ENCODE peak calls at places on chromosomes 11 and 22, in six cellular contexts. V is cardiac muscle cell; M is H9; T is CD4-positive, alpha-beta T cell; K is fibroblast of lung; E is tibial artery. B is an unnamed sample.

GRCh38 chr11:85182437-85183109 is 444.6 kb downstream of the DLG2 start:
- DNase-seq in E (no peak), V (no peak), K (peak; percentile 20), M (peak; percentile 45), T (no peak), B (no peak)

GRCh38 chr11:72618801-72619200 is 55.4 kb downstream of the PDE2A start:
- DNase-seq in V (peak; percentile 55), M (no peak), T (no peak), E (no peak), K (peak; percentile 12), B (no peak)

GRCh38 chr11:112227002-112227401 is 774 bp downstream of the PTS start:
- DNase-seq in V (peak; percentile 42), K (peak; percentile 47), T (no peak), E (no peak), M (no peak), B (no peak)

GRCh38 chr11:114358711-114359110 is 41.6 kb downstream of the C11orf71 start:
- DNase-seq in V (peak; percentile 18), M (no peak), E (no peak), T (no peak), K (no peak), B (no peak)

GRCh38 chr11:123323482-123324056 is 106.5 kb upstream of the GRAMD1B start:
- DNase-seq in M (no peak), K (no peak), V (no peak), E (no peak), T (no peak), B (no peak)

GRCh38 chr11:130390071-130390758 is 38.2 kb downstream of the ADAMTS8 start:
- DNase-seq in M (no peak), K (peak; percentile 88), V (peak; percentile 74), E (no peak), T (no peak), B (no peak)

GRCh38 chr11:56961609-56962008 is 27.1 kb upstream of the OR5AK2 start:
- DNase-seq in T (no peak), E (no peak), M (no peak), K (no peak), V (no peak), B (no peak)

GRCh38 chr11:12003329-12003728 is 5.1 kb downstream of the DKK3 start:
- DNase-seq in K (no peak), T (no peak), E (no peak), V (no peak), M (no peak), B (no peak)

GRCh38 chr11:65496304-65497140 is 2.3 kb upstream of the MALAT1 start:
- DNase-seq in K (peak; percentile 47), V (peak; percentile 77), T (no peak), E (peak; percentile 29), M (no peak), B (peak; percentile 51)

GRCh38 chr11:1760351-1761109 is 3.2 kb downstream of the CTSD start:
- DNase-seq in K (peak; percentile 62), E (peak; percentile 87), T (no peak), V (peak; percentile 70), M (no peak), B (peak; percentile 90)

GRCh38 chr11:87739766-87740165 is 435.5 kb downstream of the RAB38 start:
- DNase-seq in T (no peak), V (no peak), M (no peak), E (no peak), K (no peak), B (no peak)

GRCh38 chr22:19520007-19520406 is 4.2 kb downstream of the CLDN5 start:
- DNase-seq in V (no peak), E (no peak), M (no peak), K (no peak), T (no peak), B (no peak)

GRCh38 chr22:47304191-47304831 is 541.9 kb downstream of the TBC1D22A start:
- DNase-seq in E (no peak), V (no peak), K (no peak), T (no peak), M (no peak), B (no peak)
- H3K9me3 ChIP-seq in E (no peaks in the 10 kb centered on the region), V (no peaks in the 10 kb centered on the region), K (no peaks in the 10 kb centered on the region), T (no peaks in the 10 kb centered on the region), M (peaks cover 97% of the 10 kb centered on the region), B (no peaks in the 10 kb centered on the region)

DNA sequence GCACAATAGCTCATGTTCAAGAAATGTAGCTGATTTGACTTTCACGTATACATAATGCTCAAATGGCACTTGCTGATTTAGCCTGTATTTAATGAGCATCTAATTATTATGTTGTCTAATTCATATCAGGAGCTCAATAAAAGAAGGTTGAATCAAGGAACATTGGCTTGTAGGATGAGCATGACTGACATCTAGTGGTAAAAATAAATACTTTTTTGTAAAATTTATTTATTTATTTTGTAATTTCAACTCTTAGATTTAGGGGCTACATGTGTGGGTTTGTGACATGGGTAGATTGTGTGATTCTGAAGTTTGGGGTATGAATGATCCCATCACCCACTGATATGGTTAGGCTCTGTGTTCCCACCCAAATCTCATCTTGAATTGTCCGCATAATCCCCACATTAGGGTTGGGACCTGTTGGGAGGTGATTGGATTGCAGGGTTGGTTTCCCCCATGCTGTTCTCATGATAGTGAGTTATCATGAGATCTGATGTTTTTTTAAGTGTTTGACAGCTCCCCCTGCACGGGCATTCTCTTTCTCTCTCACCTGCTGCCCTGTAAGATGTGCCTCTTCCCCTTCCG is 1.7 kb upstream of the OR52E5 start:
- DNase-seq in K (peak; percentile 16), T (no peak), M (no peak), E (no peak), V (peak; percentile 15), B (no peak)
- TF ChIP-seq CTCF in K (peak; percentile 31), T (peak; percentile 48), M (peak; percentile 71), E (no peak), V (peak; percentile 39), B (peak; percentile 56)

GRCh38 chr11:70863186-70863585 is 389.2 kb downstream of the SHANK2 start:
- DNase-seq in M (no peak), V (no peak), T (no peak), K (no peak), E (no peak), B (no peak)
- H3K9me3 ChIP-seq in M (no peaks in the 10 kb centered on the region), V (no peaks in the 10 kb centered on the region), T (no peaks in the 10 kb centered on the region), K (no peaks in the 10 kb centered on the region), E (no peaks in the 10 kb centered on the region), B (no peaks in the 10 kb centered on the region)

GRCh38 chr11:100445231-100445735 is 241.8 kb upstream of the ARHGAP42 start:
- DNase-seq in V (peak; percentile 8), E (no peak), M (no peak), K (no peak), T (no peak), B (peak; percentile 65)
- TF ChIP-seq CTCF in V (no peak), E (no peak), M (peak; percentile 40), K (no peak), T (no peak), B (peak; percentile 22)

GRCh38 chr11:90788956-90789355 is 566.1 kb upstream of the CHORDC1 start:
- DNase-seq in V (no peak), M (no peak), E (no peak), K (no peak), T (no peak), B (no peak)
- H3K9me3 ChIP-seq in V (no peaks in the 10 kb centered on the region), M (no peaks in the 10 kb centered on the region), E (peaks cover 10% of the 10 kb centered on the region), K (no peaks in the 10 kb centered on the region), T (no peaks in the 10 kb centered on the region), B (no peaks in the 10 kb centered on the region)

DNA sequence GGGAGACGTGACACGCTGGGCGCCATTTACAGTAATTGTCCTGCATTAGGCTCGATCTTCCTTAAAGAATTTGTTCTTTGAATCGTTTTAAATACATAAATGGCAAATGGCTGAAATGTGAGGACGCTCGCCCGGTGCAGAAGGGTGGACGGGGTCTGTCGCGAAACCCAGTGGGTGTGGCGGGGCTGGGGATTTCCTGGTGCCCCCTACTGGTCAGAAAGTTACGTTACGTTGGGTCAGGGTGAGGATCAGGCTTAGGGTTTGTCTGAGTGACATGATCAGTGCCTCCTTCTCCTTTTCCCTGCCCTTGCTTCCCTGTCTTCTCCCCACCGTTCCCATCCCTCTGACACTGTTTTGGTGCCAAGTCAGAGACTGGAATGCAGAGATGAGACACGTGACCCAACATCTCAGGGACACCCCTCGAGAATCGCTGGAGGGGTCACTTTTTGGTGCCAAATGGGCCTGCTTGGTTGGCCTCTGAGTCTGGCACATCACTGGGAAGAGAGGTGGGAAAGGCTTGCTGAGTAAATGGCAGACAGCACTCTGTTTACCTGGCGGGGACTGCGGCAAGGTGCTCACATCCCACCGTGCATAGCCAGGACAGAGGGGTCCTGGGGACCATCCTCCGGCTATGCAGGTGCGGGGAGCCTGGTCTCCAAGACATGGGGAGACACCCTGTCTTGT is 1107.6 kb downstream of the BRD1 start:
- DNase-seq in T (no peak), K (no peak), E (no peak), M (peak; percentile 59), V (no peak), B (peak; percentile 33)
- TF ChIP-seq CTCF in T (no peak), K (no peak), E (no peak), M (peak; percentile 77), V (no peak), B (no peak)

DNA sequence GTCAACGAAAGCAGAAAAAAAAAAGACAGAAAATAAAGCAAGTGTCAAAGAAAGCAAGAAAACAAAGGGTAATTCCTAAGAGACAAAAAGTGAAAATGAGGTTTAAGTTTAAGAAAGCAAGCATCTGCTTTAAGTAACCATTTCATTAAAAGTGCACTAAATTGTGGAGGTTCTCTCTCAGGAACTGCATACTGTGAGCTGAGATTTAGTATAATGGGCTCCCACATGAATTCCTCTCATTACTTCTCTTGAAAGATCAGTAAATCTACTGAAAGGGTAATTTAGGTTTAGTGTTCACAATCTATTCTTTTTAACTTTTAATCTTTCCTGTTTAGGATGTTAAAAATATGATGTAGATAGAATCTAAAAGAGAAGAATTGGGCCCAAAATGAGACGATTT is 465.3 kb upstream of the ARHGAP42 start:
- DNase-seq in T (no peak), V (no peak), M (no peak), E (no peak), K (no peak), B (no peak)
- H3K9me3 ChIP-seq in T (no peaks in the 10 kb centered on the region), V (no peaks in the 10 kb centered on the region), M (no peaks in the 10 kb centered on the region), E (no peaks in the 10 kb centered on the region), K (no peaks in the 10 kb centered on the region), B (no peaks in the 10 kb centered on the region)

GRCh38 chr22:45248832-45249561 is 8.3 kb upstream of the KIAA0930 start:
- DNase-seq in K (no peak), V (no peak), M (no peak), E (no peak), T (no peak), B (peak; percentile 92)

GRCh38 chr22:45254789-45255261 is 14.1 kb upstream of the KIAA0930 start:
- DNase-seq in M (no peak), V (no peak), T (no peak), K (no peak), E (no peak), B (no peak)

GRCh38 chr22:45254388-45254787 is 13.7 kb upstream of the KIAA0930 start:
- DNase-seq in T (no peak), E (no peak), M (no peak), V (no peak), K (no peak), B (no peak)

GRCh38 chr22:45253039-45253641 is 12.4 kb upstream of the KIAA0930 start:
- DNase-seq in T (no peak), K (no peak), E (no peak), V (no peak), M (no peak), B (no peak)

GRCh38 chr22:45251828-45252227 is 11.1 kb upstream of the KIAA0930 start:
- DNase-seq in T (no peak), K (no peak), M (no peak), V (no peak), E (no peak), B (no peak)
- TF ChIP-seq CTCF in T (no peak), K (no peak), M (no peak), V (no peak), E (no peak), B (no peak)

GRCh38 chr11:55497068-55497467 is 57.2 kb upstream of the OR4C15 start:
- DNase-seq in M (no peak), E (no peak), K (no peak), T (no peak), V (no peak), B (no peak)
- H3K9me3 ChIP-seq in M (peaks cover 79% of the 10 kb centered on the region), E (no peaks in the 10 kb centered on the region), K (no peaks in the 10 kb centered on the region), T (peaks cover 33% of the 10 kb centered on the region), V (peaks cover under 1% of the 10 kb centered on the region), B (no peaks in the 10 kb centered on the region)

GRCh38 chr11:86490582-86490981 is 115.9 kb downstream of the CCDC81 start:
- DNase-seq in M (no peak), T (no peak), K (peak; percentile 38), E (no peak), V (peak; percentile 62), B (no peak)
- TF ChIP-seq CTCF in M (no peak), T (no peak), K (no peak), E (no peak), V (no peak), B (no peak)

B was measured in right lobe of liver.